ENCODE peak calls at places on chromosome 3, in six cellular contexts. P is hippocampal formation; A is NCI-H2107; I is RKO; K is AG10803; L is stimulated activated CD8-positive, alpha-beta memory T cell treated with anti-CD3 and anti-CD28 coated beads, Interleukin-4, amount 100 ng/mL, for 24 hours. R is an unnamed sample.

GRCh38 chr3:116135462-116135861 is 309.8 kb downstream of the LSAMP start:
- DNase-seq in P (peak), A (no peak), I (no peak), K (peak), L (no peak), R (no peak)

GRCh38 chr3:37163262-37164020 is 10.9 kb downstream of the LRRFIP2 start:
- DNase-seq in P (no peak), A (no peak), I (no peak), K (peak), L (no peak), R (no peak)

GRCh38 chr3:169144691-169145090 is 518.8 kb downstream of the MECOM start:
- DNase-seq in P (no peak), A (no peak), I (peak), K (no peak), L (no peak), R (no peak)

GRCh38 chr3:31908391-31909097 is 72.5 kb downstream of the OSBPL10 start:
- DNase-seq in P (no peak), A (no peak), I (peak), K (no peak), L (no peak), R (no peak)

GRCh38 chr3:127970966-127971592 is 56.0 kb downstream of the KBTBD12 start:
- DNase-seq in P (no peak), A (peak), I (peak), K (peak), L (no peak), R (no peak)

GRCh38 chr3:155192957-155193746 is 100.3 kb downstream of the STRIT1 start:
- DNase-seq in P (no peak), A (no peak), I (no peak), K (peak), L (no peak), R (no peak)

GRCh38 chr3:165641569-165642310 is 195.5 kb downstream of the BCHE start:
- DNase-seq in P (no peak), A (no peak), I (no peak), K (no peak), L (no peak), R (peak)

GRCh38 chr3:55607844-55608243 is 120.7 kb upstream of the WNT5A start:
- DNase-seq in P (no peak), A (no peak), I (no peak), K (no peak), L (no peak), R (no peak)

GRCh38 chr3:106428565-106428994 is 559.8 kb upstream of the CBLB start:
- DNase-seq in P (no peak), A (no peak), I (peak), K (peak), L (no peak), R (peak)

R was measured in non-pigmented ciliary epithelial cell.